ENCODE peak calls at places on chromosomes 7 and 10, in five cellular contexts. G is activated CD4-positive, alpha-beta T cell treated with anti-CD3 and anti-CD28 coated beads for 36 hours; L is kidney; B is endothelial cell; F is left cardiac atrium. K is an unnamed sample.

GRCh38 chr7:27030393-27031001 is 65.3 kb downstream of the HOXA1 start:
- DNase-seq in B (no peak), G (no peak), L (no peak), F (no peak), K (no peak)

GRCh38 chr10:630581-631073 is 58.8 kb downstream of the DIP2C start:
- DNase-seq in F (no peak), B (no peak), L (no peak), G (no peak), K (no peak)

GRCh38 chr10:101902032-101902799 is 58.6 kb upstream of the KCNIP2 start:
- DNase-seq in F (no peak), L (no peak), G (no peak), B (no peak), K (no peak)

GRCh38 chr7:47361746-47362215 is 220.1 kb downstream of the TNS3 start:
- DNase-seq in G (peak), F (peak), L (no peak), B (no peak), K (no peak)

GRCh38 chr10:21020545-21020944 is 123.4 kb upstream of the NEBL start:
- DNase-seq in F (no peak), L (no peak), G (peak), B (peak), K (no peak)

GRCh38 chr10:96374985-96375830 is 16.4 kb upstream of the OPALIN start:
- DNase-seq in B (peak), F (peak), G (peak), L (peak), K (no peak)

GRCh38 chr7:108239501-108240225 is 109.5 kb upstream of the LAMB4 start:
- DNase-seq in L (no peak), B (no peak), G (no peak), F (no peak), K (no peak)

GRCh38 chr10:112649492-112650152 is 202.6 kb downstream of the VTI1A start:
- DNase-seq in G (no peak), F (no peak), B (no peak), L (no peak), K (no peak)

GRCh38 chr10:605632-606325 is 83.7 kb downstream of the DIP2C start:
- DNase-seq in B (no peak), G (no peak), L (peak), F (peak), K (no peak)

GRCh38 chr10:131933016-131933694 is 32.3 kb downstream of the PPP2R2D start:
- DNase-seq in F (no peak), G (no peak), L (no peak), B (no peak), K (peak)

GRCh38 chr10:91798736-91799579 is 732 bp downstream of the TNKS2 start:
- DNase-seq in G (peak), B (no peak), L (peak), F (no peak), K (no peak)

GRCh38 chr7:150568714-150569113 is 1.5 kb downstream of the GIMAP4 start:
- DNase-seq in L (no peak), F (no peak), B (no peak), G (peak), K (no peak)

GRCh38 chr7:2943851-2944601 is 99.6 kb downstream of the CARD11 start:
- DNase-seq in L (peak), G (peak), B (no peak), F (no peak), K (peak)

GRCh38 chr7:4052126-4052525 is 630.0 kb upstream of the FOXK1 start:
- DNase-seq in B (no peak), L (no peak), G (no peak), F (no peak), K (no peak)

GRCh38 chr7:42186181-42186580 is 50.8 kb downstream of the GLI3 start:
- DNase-seq in F (no peak), L (no peak), G (peak), B (peak), K (no peak)